ENCODE peak calls at places on chromosomes 13 and 19, in ten cellular contexts. One of them, this sample, is unnamed.
A peak's percentile ranks its signal among the peaks of the same experiment; 100 is the strongest.

GRCh38 chr19:29117926-29118325 is 95.0 kb downstream of the UQCRFS1 start:
- DNase-seq in IMR-90: no peak
- DNase-seq in Peyer's patch: no peak
- DNase-seq in right cardiac atrium: no peak
- DNase-seq in spleen: no peak
- DNase-seq in RWPE2: no peak
- DNase-seq in A673: no peak
- DNase-seq in iPS DF 6.9: no peak
- DNase-seq in prostate gland: no peak
- DNase-seq in hepatocyte: no peak
- DNase-seq in this sample: no peak

GRCh38 chr19:49806613-49806946 is 6.5 kb downstream of the FUZ start:
- DNase-seq in RWPE2: no peak
- DNase-seq in spleen: no peak
- DNase-seq in right cardiac atrium: peak; percentile 63
- DNase-seq in A673: no peak
- DNase-seq in prostate gland: no peak
- DNase-seq in hepatocyte: peak; percentile 9
- DNase-seq in Peyer's patch: no peak
- DNase-seq in iPS DF 6.9: no peak
- DNase-seq in IMR-90: no peak
- DNase-seq in this sample: no peak

GRCh38 chr19:2796659-2797266 is 11.5 kb downstream of the THOP1 start:
- DNase-seq in right cardiac atrium: peak; percentile 77
- DNase-seq in hepatocyte: no peak
- DNase-seq in Peyer's patch: no peak
- DNase-seq in RWPE2: no peak
- DNase-seq in iPS DF 6.9: no peak
- DNase-seq in spleen: no peak
- DNase-seq in A673: no peak
- DNase-seq in IMR-90: no peak
- DNase-seq in prostate gland: no peak
- DNase-seq in this sample: no peak

GRCh38 chr13:109297628-109298027 is 488.8 kb downstream of the IRS2 start:
- DNase-seq in IMR-90: peak; percentile 90
- DNase-seq in RWPE2: no peak
- DNase-seq in A673: no peak
- DNase-seq in iPS DF 6.9: no peak
- DNase-seq in prostate gland: no peak
- DNase-seq in spleen: no peak
- DNase-seq in Peyer's patch: no peak
- DNase-seq in right cardiac atrium: no peak
- DNase-seq in hepatocyte: no peak
- DNase-seq in this sample: no peak

GRCh38 chr13:101529419-101529818 is 76.9 kb downstream of the ITGBL1 start:
- DNase-seq in A673: peak; percentile 45
- DNase-seq in IMR-90: peak; percentile 90
- DNase-seq in right cardiac atrium: no peak
- DNase-seq in prostate gland: no peak
- DNase-seq in hepatocyte: no peak
- DNase-seq in iPS DF 6.9: no peak
- DNase-seq in spleen: no peak
- DNase-seq in RWPE2: no peak
- DNase-seq in Peyer's patch: no peak
- DNase-seq in this sample: peak; percentile 74

GRCh38 chr13:36345438-36346221 is 564 bp downstream of the SPART start:
- DNase-seq in Peyer's patch: peak; percentile 42
- DNase-seq in IMR-90: peak; percentile 92
- DNase-seq in right cardiac atrium: peak; percentile 72
- DNase-seq in RWPE2: no peak
- DNase-seq in prostate gland: peak; percentile 61
- DNase-seq in spleen: peak; percentile 85
- DNase-seq in A673: peak; percentile 88
- DNase-seq in iPS DF 6.9: no peak
- DNase-seq in hepatocyte: peak; percentile 84
- DNase-seq in this sample: peak; percentile 91

GRCh38 chr19:1734328-1734966 is 18.9 kb upstream of the ONECUT3 start:
- DNase-seq in iPS DF 6.9: no peak
- DNase-seq in Peyer's patch: no peak
- DNase-seq in spleen: no peak
- DNase-seq in hepatocyte: no peak
- DNase-seq in right cardiac atrium: no peak
- DNase-seq in A673: no peak
- DNase-seq in IMR-90: no peak
- DNase-seq in prostate gland: no peak
- DNase-seq in RWPE2: no peak
- DNase-seq in this sample: no peak

GRCh38 chr13:49604570-49604969 is 19.2 kb upstream of the RCBTB1 start:
- DNase-seq in Peyer's patch: no peak
- DNase-seq in prostate gland: no peak
- DNase-seq in right cardiac atrium: no peak
- DNase-seq in A673: no peak
- DNase-seq in spleen: no peak
- DNase-seq in RWPE2: no peak
- DNase-seq in IMR-90: no peak
- DNase-seq in iPS DF 6.9: no peak
- DNase-seq in hepatocyte: no peak
- DNase-seq in this sample: no peak

GRCh38 chr13:106986033-106986484 is 418.1 kb upstream of the ARGLU1 start:
- DNase-seq in RWPE2: no peak
- DNase-seq in spleen: no peak
- DNase-seq in IMR-90: peak; percentile 34
- DNase-seq in right cardiac atrium: no peak
- DNase-seq in Peyer's patch: no peak
- DNase-seq in A673: no peak
- DNase-seq in prostate gland: no peak
- DNase-seq in iPS DF 6.9: peak; percentile 11
- DNase-seq in hepatocyte: peak; percentile 46
- DNase-seq in this sample: no peak

GRCh38 chr19:53874384-53874995 is 6.8 kb downstream of the MYADM start:
- DNase-seq in IMR-90: no peak
- DNase-seq in prostate gland: no peak
- DNase-seq in hepatocyte: no peak
- DNase-seq in A673: no peak
- DNase-seq in spleen: no peak
- DNase-seq in Peyer's patch: no peak
- DNase-seq in right cardiac atrium: no peak
- DNase-seq in RWPE2: no peak
- DNase-seq in iPS DF 6.9: no peak
- DNase-seq in this sample: no peak

GRCh38 chr13:74398599-74398998 is 264.4 kb upstream of the KLF12 start:
- DNase-seq in RWPE2: no peak
- DNase-seq in right cardiac atrium: no peak
- DNase-seq in IMR-90: no peak
- DNase-seq in Peyer's patch: no peak
- DNase-seq in A673: no peak
- DNase-seq in iPS DF 6.9: no peak
- DNase-seq in prostate gland: no peak
- DNase-seq in hepatocyte: no peak
- DNase-seq in spleen: no peak
- DNase-seq in this sample: no peak

GRCh38 chr19:39372047-39372802 is 18.7 kb downstream of the PAF1 start:
- DNase-seq in prostate gland: peak; percentile 70
- DNase-seq in hepatocyte: peak; percentile 39
- DNase-seq in IMR-90: peak; percentile 93
- DNase-seq in right cardiac atrium: peak; percentile 91
- DNase-seq in A673: peak; percentile 80
- DNase-seq in spleen: no peak
- DNase-seq in iPS DF 6.9: no peak
- DNase-seq in Peyer's patch: no peak
- DNase-seq in RWPE2: no peak
- DNase-seq in this sample: peak; percentile 93

GRCh38 chr13:32121316-32121715 is 89.7 kb downstream of the FRY start:
- DNase-seq in iPS DF 6.9: no peak
- DNase-seq in RWPE2: no peak
- DNase-seq in hepatocyte: no peak
- DNase-seq in IMR-90: no peak
- DNase-seq in spleen: no peak
- DNase-seq in prostate gland: no peak
- DNase-seq in right cardiac atrium: no peak
- DNase-seq in Peyer's patch: no peak
- DNase-seq in A673: no peak
- DNase-seq in this sample: no peak

GRCh38 chr13:91520952-91521351 is 122.5 kb downstream of the GPC5 start:
- DNase-seq in prostate gland: no peak
- DNase-seq in right cardiac atrium: no peak
- DNase-seq in A673: no peak
- DNase-seq in Peyer's patch: no peak
- DNase-seq in hepatocyte: no peak
- DNase-seq in RWPE2: no peak
- DNase-seq in iPS DF 6.9: no peak
- DNase-seq in spleen: no peak
- DNase-seq in IMR-90: no peak
- DNase-seq in this sample: no peak

GRCh38 chr19:17346109-17346671 is 8.8 kb downstream of the GTPBP3 start:
- DNase-seq in spleen: peak; percentile 93
- DNase-seq in prostate gland: peak; percentile 60
- DNase-seq in iPS DF 6.9: no peak
- DNase-seq in RWPE2: no peak
- DNase-seq in IMR-90: peak; percentile 42
- DNase-seq in A673: peak; percentile 77
- DNase-seq in hepatocyte: peak; percentile 81
- DNase-seq in Peyer's patch: peak; percentile 72
- DNase-seq in right cardiac atrium: peak; percentile 92
- DNase-seq in this sample: no peak

DNA sequence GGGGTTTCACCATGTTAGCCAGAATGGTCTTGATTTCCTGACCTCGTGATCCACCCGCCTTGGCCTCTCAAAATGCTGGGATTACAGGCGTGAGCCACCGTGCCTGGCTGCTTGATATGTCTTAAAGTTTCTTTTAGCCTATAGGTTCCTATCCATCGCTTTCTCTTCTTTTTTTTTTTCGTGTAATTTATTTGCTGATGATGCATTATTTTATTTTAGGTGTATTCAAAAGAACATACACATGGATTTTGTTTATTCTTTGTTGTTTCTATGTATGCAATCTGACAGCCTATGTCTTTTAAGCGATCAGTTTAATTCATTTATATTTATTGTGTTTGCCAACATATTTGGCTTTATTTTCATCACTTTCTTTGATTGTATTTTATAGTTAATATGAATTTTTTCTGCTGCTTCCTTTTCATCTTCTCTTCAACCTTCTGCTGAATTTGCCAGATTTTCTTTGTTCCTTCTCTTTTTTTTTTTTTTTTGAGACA is 26.0 kb upstream of the TNFAIP8L1 start:
- DNase-seq in A673: no peak
- DNase-seq in Peyer's patch: no peak
- DNase-seq in right cardiac atrium: no peak
- DNase-seq in hepatocyte: no peak
- DNase-seq in RWPE2: no peak
- DNase-seq in iPS DF 6.9: no peak
- DNase-seq in spleen: no peak
- DNase-seq in IMR-90: no peak
- DNase-seq in prostate gland: no peak
- DNase-seq in this sample: no peak
- H3K4me3 ChIP-seq in A673: no peak overlapping the region
- H3K4me3 ChIP-seq in Peyer's patch: no peak overlapping the region
- H3K4me3 ChIP-seq in right cardiac atrium: no peak overlapping the region
- H3K4me3 ChIP-seq in hepatocyte: no peak overlapping the region
- H3K4me3 ChIP-seq in RWPE2: no peak overlapping the region
- H3K4me3 ChIP-seq in iPS DF 6.9: no peak overlapping the region
- H3K4me3 ChIP-seq in spleen: no peak overlapping the region
- H3K4me3 ChIP-seq in IMR-90: no peak overlapping the region
- H3K4me3 ChIP-seq in prostate gland: no peak overlapping the region
- H3K4me3 ChIP-seq in this sample: no peak overlapping the region

GRCh38 chr19:18966304-18966703 is 25.3 kb upstream of the HOMER3 start:
- DNase-seq in hepatocyte: no peak
- DNase-seq in RWPE2: no peak
- DNase-seq in prostate gland: no peak
- DNase-seq in IMR-90: no peak
- DNase-seq in spleen: no peak
- DNase-seq in iPS DF 6.9: no peak
- DNase-seq in right cardiac atrium: no peak
- DNase-seq in A673: no peak
- DNase-seq in Peyer's patch: no peak
- DNase-seq in this sample: no peak
- H3K4me1 ChIP-seq in hepatocyte: no peaks in the 10 kb centered on the region
- H3K4me1 ChIP-seq in RWPE2: peaks cover 18% of the 10 kb centered on the region
- H3K4me1 ChIP-seq in prostate gland: no peaks in the 10 kb centered on the region
- H3K4me1 ChIP-seq in IMR-90: peaks cover 6% of the 10 kb centered on the region
- H3K4me1 ChIP-seq in spleen: no peaks in the 10 kb centered on the region
- H3K4me1 ChIP-seq in iPS DF 6.9: peaks cover 4% of the 10 kb centered on the region
- H3K4me1 ChIP-seq in right cardiac atrium: no peaks in the 10 kb centered on the region
- H3K4me1 ChIP-seq in A673: peaks cover 15% of the 10 kb centered on the region
- H3K4me1 ChIP-seq in Peyer's patch: no peaks in the 10 kb centered on the region
- H3K4me1 ChIP-seq in this sample: peaks cover 3% of the 10 kb centered on the region

GRCh38 chr19:46030861-46031550 is 8.2 kb upstream of the PGLYRP1 start:
- DNase-seq in prostate gland: no peak
- DNase-seq in IMR-90: no peak
- DNase-seq in Peyer's patch: no peak
- DNase-seq in spleen: no peak
- DNase-seq in RWPE2: no peak
- DNase-seq in right cardiac atrium: no peak
- DNase-seq in A673: no peak
- DNase-seq in iPS DF 6.9: no peak
- DNase-seq in hepatocyte: peak; percentile 69
- DNase-seq in this sample: no peak
- H3K27ac ChIP-seq in prostate gland: no peak overlapping the region
- H3K27ac ChIP-seq in IMR-90: no peak overlapping the region
- H3K27ac ChIP-seq in Peyer's patch: no peak overlapping the region
- H3K27ac ChIP-seq in spleen: no peak overlapping the region
- H3K27ac ChIP-seq in RWPE2: no peak overlapping the region
- H3K27ac ChIP-seq in right cardiac atrium: no peak overlapping the region
- H3K27ac ChIP-seq in A673: no peak overlapping the region
- H3K27ac ChIP-seq in iPS DF 6.9: no peak overlapping the region
- H3K27ac ChIP-seq in hepatocyte: peak overlapping the region; percentile 80
- H3K27ac ChIP-seq in this sample: no peak overlapping the region

GRCh38 chr19:45874620-45874966 is 10.5 kb downstream of the FOXA3 start:
- DNase-seq in Peyer's patch: no peak
- DNase-seq in spleen: no peak
- DNase-seq in IMR-90: no peak
- DNase-seq in A673: no peak
- DNase-seq in prostate gland: no peak
- DNase-seq in hepatocyte: no peak
- DNase-seq in RWPE2: no peak
- DNase-seq in right cardiac atrium: peak; percentile 6
- DNase-seq in iPS DF 6.9: no peak
- DNase-seq in this sample: no peak

GRCh38 chr19:45878043-45878794 is 7.7 kb downstream of the IRF2BP1 start:
- DNase-seq in RWPE2: no peak
- DNase-seq in right cardiac atrium: no peak
- DNase-seq in hepatocyte: peak; percentile 71
- DNase-seq in spleen: no peak
- DNase-seq in prostate gland: peak; percentile 51
- DNase-seq in A673: no peak
- DNase-seq in Peyer's patch: no peak
- DNase-seq in IMR-90: no peak
- DNase-seq in iPS DF 6.9: no peak
- DNase-seq in this sample: no peak

GRCh38 chr19:45876411-45877197 is 9.3 kb downstream of the IRF2BP1 start:
- DNase-seq in spleen: no peak
- DNase-seq in A673: no peak
- DNase-seq in Peyer's patch: no peak
- DNase-seq in prostate gland: peak; percentile 52
- DNase-seq in iPS DF 6.9: no peak
- DNase-seq in RWPE2: no peak
- DNase-seq in right cardiac atrium: peak; percentile 80
- DNase-seq in hepatocyte: peak; percentile 84
- DNase-seq in IMR-90: peak; percentile 16
- DNase-seq in this sample: no peak

GRCh38 chr19:45873219-45873772 is 9.2 kb downstream of the FOXA3 start:
- DNase-seq in right cardiac atrium: peak; percentile 32
- DNase-seq in IMR-90: no peak
- DNase-seq in hepatocyte: no peak
- DNase-seq in A673: no peak
- DNase-seq in Peyer's patch: no peak
- DNase-seq in iPS DF 6.9: no peak
- DNase-seq in spleen: no peak
- DNase-seq in RWPE2: no peak
- DNase-seq in prostate gland: no peak
- DNase-seq in this sample: no peak

GRCh38 chr19:45876161-45876410 is 9.9 kb downstream of the IRF2BP1 start:
- DNase-seq in prostate gland: no peak
- DNase-seq in RWPE2: no peak
- DNase-seq in Peyer's patch: no peak
- DNase-seq in iPS DF 6.9: no peak
- DNase-seq in A673: no peak
- DNase-seq in right cardiac atrium: no peak
- DNase-seq in hepatocyte: no peak
- DNase-seq in IMR-90: no peak
- DNase-seq in spleen: no peak
- DNase-seq in this sample: no peak
- H3K4me3 ChIP-seq in prostate gland: no peak overlapping the region
- H3K4me3 ChIP-seq in RWPE2: no peak overlapping the region
- H3K4me3 ChIP-seq in Peyer's patch: no peak overlapping the region
- H3K4me3 ChIP-seq in iPS DF 6.9: no peak overlapping the region
- H3K4me3 ChIP-seq in A673: no peak overlapping the region
- H3K4me3 ChIP-seq in right cardiac atrium: no peak overlapping the region
- H3K4me3 ChIP-seq in hepatocyte: no peak overlapping the region
- H3K4me3 ChIP-seq in IMR-90: no peak overlapping the region
- H3K4me3 ChIP-seq in spleen: no peak overlapping the region
- H3K4me3 ChIP-seq in this sample: no peak overlapping the region